ENCODE peak calls at places on chromosomes 16 and 17, in seven cellular contexts. F is A549, U is HFFc6, Y is choroid plexus epithelial cell, Z is breast epithelium, Q is GM12864, B is activated B cell treated with CpG ODN at 0.5 μM for 24 hours. M is an unnamed sample.

GRCh38 chr17:9994761-9995160 is 89.7 kb upstream of the RCVRN start:
- DNase-seq in F (no peak), U (no peak), Y (no peak), Z (no peak), Q (no peak), B (no peak), M (no peak)

GRCh38 chr16:84266451-84266850 is 26.6 kb upstream of the KCNG4 start:
- DNase-seq in F (peak), U (peak), Y (peak), Z (no peak), Q (peak), B (no peak), M (peak)

GRCh38 chr17:66464921-66465320 is 162.5 kb downstream of the PRKCA start:
- DNase-seq in F (no peak), U (no peak), Y (no peak), Z (no peak), Q (no peak), B (no peak), M (no peak)

GRCh38 chr16:85623250-85623649 is 10.1 kb downstream of the GSE1 start:
- DNase-seq in F (no peak), U (no peak), Y (no peak), Z (no peak), Q (no peak), B (no peak), M (no peak)

GRCh38 chr16:68072038-68072695 is 13.0 kb upstream of the NFATC3 start:
- DNase-seq in F (peak), U (peak), Y (peak), Z (no peak), Q (no peak), B (no peak), M (no peak)

GRCh38 chr17:51948128-51948527 is 210.4 kb downstream of the CA10 start:
- DNase-seq in F (no peak), U (no peak), Y (no peak), Z (no peak), Q (no peak), B (no peak), M (no peak)

GRCh38 chr17:11241611-11242226 is 706 bp downstream of the SHISA6 start:
- DNase-seq in F (no peak), U (no peak), Y (no peak), Z (peak), Q (no peak), B (no peak), M (no peak)

GRCh38 chr17:2560658-2561057 is 32.8 kb upstream of the PAFAH1B1 start:
- DNase-seq in F (no peak), U (no peak), Y (no peak), Z (no peak), Q (no peak), B (no peak), M (no peak)

GRCh38 chr16:15880434-15880833 is 8.0 kb downstream of the CEP20 start:
- DNase-seq in F (no peak), U (no peak), Y (no peak), Z (no peak), Q (no peak), B (no peak), M (no peak)

GRCh38 chr17:45662432-45662831 is 121.7 kb upstream of the CRHR1 start:
- DNase-seq in F (no peak), U (no peak), Y (no peak), Z (no peak), Q (no peak), B (no peak), M (no peak)

GRCh38 chr17:55783684-55784245 is 32.9 kb downstream of the PCTP start:
- DNase-seq in F (no peak), U (peak), Y (peak), Z (no peak), Q (no peak), B (no peak), M (no peak)

GRCh38 chr16:85999778-86000177 is 100.8 kb downstream of the IRF8 start:
- DNase-seq in F (no peak), U (no peak), Y (no peak), Z (no peak), Q (no peak), B (peak), M (no peak)

GRCh38 chr17:74485841-74486240 is 19.4 kb downstream of the CD300A start:
- DNase-seq in F (no peak), U (no peak), Y (no peak), Z (no peak), Q (no peak), B (no peak), M (no peak)

GRCh38 chr17:55706808-55707773 is 15.6 kb downstream of the TMEM100 start:
- DNase-seq in F (no peak), U (no peak), Y (no peak), Z (no peak), Q (no peak), B (no peak), M (no peak)

GRCh38 chr17:16649585-16649984 is 4.1 kb downstream of the ZNF624 start:
- DNase-seq in F (no peak), U (no peak), Y (no peak), Z (no peak), Q (no peak), B (no peak), M (no peak)

GRCh38 chr17:41959336-41960095 is 7.1 kb upstream of the CNP start:
- DNase-seq in F (peak), U (peak), Y (peak), Z (no peak), Q (no peak), B (no peak), M (peak)

GRCh38 chr17:30332057-30332542 is 1.8 kb downstream of the TMIGD1 start:
- DNase-seq in F (peak), U (peak), Y (peak), Z (no peak), Q (no peak), B (no peak), M (no peak)

GRCh38 chr16:54080524-54081008 is 206.0 kb downstream of the IRX3 start:
- DNase-seq in F (peak), U (peak), Y (peak), Z (peak), Q (no peak), B (no peak), M (no peak)

GRCh38 chr16:11621920-11622651 is 35.4 kb upstream of the LITAF start:
- DNase-seq in F (no peak), U (no peak), Y (no peak), Z (no peak), Q (no peak), B (peak), M (no peak)

GRCh38 chr17:1413281-1413791 is 13.3 kb upstream of the YWHAE start:
- DNase-seq in F (peak), U (peak), Y (peak), Z (no peak), Q (no peak), B (no peak), M (no peak)

GRCh38 chr17:46968224-46968834 is 10.7 kb downstream of the RPRML start:
- DNase-seq in F (no peak), U (no peak), Y (no peak), Z (no peak), Q (no peak), B (no peak), M (no peak)

GRCh38 chr17:57774872-57775271 is 29.8 kb upstream of the CCDC182 start:
- DNase-seq in F (no peak), U (no peak), Y (no peak), Z (no peak), Q (no peak), B (no peak), M (no peak)

GRCh38 chr17:77461277-77462057 is 320.7 kb downstream of the SEC14L1 start:
- DNase-seq in F (no peak), U (no peak), Y (no peak), Z (no peak), Q (no peak), B (no peak), M (no peak)

GRCh38 chr16:73020409-73020884 is 27.5 kb downstream of the ZFHX3 start:
- DNase-seq in F (peak), U (peak), Y (peak), Z (no peak), Q (no peak), B (no peak), M (no peak)

GRCh38 chr17:66829386-66829864 is 5.5 kb upstream of the CACNG5 start:
- DNase-seq in F (peak), U (peak), Y (peak), Z (no peak), Q (no peak), B (no peak), M (peak)

GRCh38 chr17:1134634-1135324 is 45.0 kb downstream of the ABR start:
- DNase-seq in F (no peak), U (no peak), Y (no peak), Z (no peak), Q (no peak), B (no peak), M (no peak)

GRCh38 chr17:45748911-45749310 is 35.2 kb upstream of the CRHR1 start:
- DNase-seq in F (no peak), U (no peak), Y (no peak), Z (no peak), Q (no peak), B (no peak), M (no peak)

GRCh38 chr16:65415460-65415859 is 293.6 kb upstream of the CDH11 start:
- DNase-seq in F (no peak), U (peak), Y (peak), Z (no peak), Q (no peak), B (no peak), M (no peak)

GRCh38 chr17:46772879-46773620 is 45.4 kb downstream of the WNT3 start:
- DNase-seq in F (no peak), U (no peak), Y (no peak), Z (no peak), Q (no peak), B (no peak), M (no peak)

GRCh38 chr16:47995354-47995753 is 160.4 kb downstream of the ABCC12 start:
- DNase-seq in F (no peak), U (no peak), Y (no peak), Z (no peak), Q (no peak), B (no peak), M (no peak)
- TF ChIP-seq CTCF in F (no peak), U (peak), Y (peak), Z (no peak), Q (peak), B (no peak), M (no peak)

GRCh38 chr17:17785407-17785806 is 51.4 kb downstream of the SREBF1 start:
- DNase-seq in F (no peak), U (no peak), Y (no peak), Z (no peak), Q (no peak), B (no peak), M (no peak)

GRCh38 chr17:17783121-17783824 is 53.5 kb downstream of the SREBF1 start:
- DNase-seq in F (no peak), U (no peak), Y (peak), Z (peak), Q (peak), B (peak), M (peak)

GRCh38 chr17:17782425-17783120 is 54.2 kb downstream of the SREBF1 start:
- DNase-seq in F (no peak), U (no peak), Y (no peak), Z (no peak), Q (no peak), B (no peak), M (no peak)

GRCh38 chr17:17783825-17784598 is 52.8 kb downstream of the SREBF1 start:
- DNase-seq in F (no peak), U (no peak), Y (peak), Z (no peak), Q (no peak), B (peak), M (peak)

GRCh38 chr17:17784599-17785264 is 52.1 kb downstream of the SREBF1 start:
- DNase-seq in F (peak), U (no peak), Y (peak), Z (no peak), Q (no peak), B (no peak), M (no peak)
- TF ChIP-seq CTCF in F (no peak), U (peak), Y (peak), Z (no peak), Q (peak), B (no peak), M (no peak)

DNA sequence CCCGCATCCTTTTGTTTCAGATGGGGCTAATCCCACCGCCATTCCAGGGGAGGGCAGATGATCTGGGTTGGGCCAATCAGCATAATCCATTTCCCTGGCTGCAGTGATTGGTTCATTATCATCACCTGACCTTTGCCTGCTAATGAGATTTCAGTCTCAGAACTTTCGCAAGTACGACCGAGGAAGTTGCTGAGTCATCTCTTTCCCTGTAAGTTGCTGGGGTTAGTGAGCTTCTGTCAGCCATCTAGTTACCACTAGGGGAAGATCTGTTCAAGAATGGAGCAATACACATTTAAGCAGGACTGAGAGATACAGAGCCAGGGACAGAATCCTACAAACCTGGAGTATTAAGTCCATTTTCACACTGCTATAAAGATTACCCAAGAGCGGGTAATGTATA is 65.3 kb upstream of the NUDT7 start:
- DNase-seq in F (peak), U (no peak), Y (peak), Z (no peak), Q (no peak), B (no peak), M (no peak)
- TF ChIP-seq CTCF in F (no peak), U (no peak), Y (peak), Z (no peak), Q (no peak), B (no peak), M (no peak)

GRCh38 chr17:37844977-37845293 is 79.3 kb upstream of the TBC1D3K start:
- DNase-seq in F (no peak), U (no peak), Y (no peak), Z (no peak), Q (no peak), B (no peak), M (no peak)
- TF ChIP-seq CTCF in F (no peak), U (peak), Y (no peak), Z (no peak), Q (no peak), B (no peak), M (no peak)

GRCh38 chr16:3589001-3589400 is 11.8 kb upstream of the NLRC3 start:
- DNase-seq in F (no peak), U (no peak), Y (no peak), Z (no peak), Q (no peak), B (no peak), M (no peak)
- TF ChIP-seq CTCF in F (no peak), U (no peak), Y (no peak), Z (no peak), Q (no peak), B (no peak), M (no peak)

GRCh38 chr17:73342549-73343167 is 30.9 kb upstream of the CDC42EP4 start:
- DNase-seq in F (peak), U (no peak), Y (peak), Z (no peak), Q (no peak), B (no peak), M (no peak)
- TF ChIP-seq CTCF in F (peak), U (peak), Y (peak), Z (no peak), Q (peak), B (no peak), M (no peak)

GRCh38 chr16:71647391-71647790 is 21.4 kb downstream of the MARVELD3 start:
- DNase-seq in F (no peak), U (no peak), Y (no peak), Z (no peak), Q (no peak), B (no peak), M (no peak)

GRCh38 chr16:71648921-71649320 is 22.9 kb downstream of the MARVELD3 start:
- DNase-seq in F (peak), U (no peak), Y (peak), Z (no peak), Q (no peak), B (no peak), M (peak)

GRCh38 chr16:71648162-71648561 is 22.2 kb downstream of the MARVELD3 start:
- DNase-seq in F (no peak), U (no peak), Y (no peak), Z (no peak), Q (no peak), B (no peak), M (no peak)

GRCh38 chr16:71645450-71645849 is 19.5 kb downstream of the MARVELD3 start:
- DNase-seq in F (peak), U (peak), Y (peak), Z (no peak), Q (no peak), B (no peak), M (no peak)
- TF ChIP-seq CTCF in F (peak), U (peak), Y (peak), Z (peak), Q (peak), B (no peak), M (peak)

DNA sequence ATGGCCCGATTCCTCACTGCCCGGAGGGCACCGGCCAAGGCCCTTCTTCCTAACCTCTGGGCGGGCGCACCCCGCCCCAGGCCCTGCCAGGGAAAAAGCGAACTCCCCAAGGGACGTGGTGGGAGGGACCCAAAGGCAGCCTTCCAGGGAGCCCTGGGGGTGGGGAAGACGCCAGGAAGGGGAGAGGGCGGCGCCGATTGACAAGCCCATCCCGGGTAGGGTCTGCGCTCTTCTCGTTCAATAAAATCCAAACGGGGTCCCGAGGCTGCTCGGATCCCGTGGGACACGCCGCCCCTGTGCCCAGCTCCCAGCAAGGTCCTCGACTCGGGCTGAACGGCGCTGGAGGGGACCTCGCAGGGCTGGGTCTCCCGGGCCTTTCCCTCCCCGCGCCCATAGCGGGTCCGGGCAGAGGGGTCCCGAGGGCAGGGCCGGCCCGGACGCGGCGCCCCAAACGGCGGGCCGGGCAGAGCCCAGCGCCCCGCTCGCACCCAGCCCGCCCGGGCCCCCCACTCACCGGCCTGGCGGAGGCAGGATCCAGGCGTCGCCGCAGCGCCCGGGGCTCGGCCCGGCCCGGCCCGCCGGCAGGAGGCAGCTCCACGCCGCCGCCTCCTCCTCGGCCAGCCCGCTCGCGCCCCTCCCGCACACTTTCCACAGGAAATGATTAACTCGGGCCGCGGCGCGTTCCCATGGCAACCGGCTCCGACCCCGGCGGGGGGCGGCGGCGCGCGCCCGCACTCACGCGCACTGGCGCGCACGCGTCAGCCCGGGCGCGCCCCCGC is at the start of gene KIFC3:
- DNase-seq in F (peak), U (peak), Y (peak), Z (no peak), Q (no peak), B (peak), M (peak)
- TF ChIP-seq CTCF in F (peak), U (peak), Y (no peak), Z (no peak), Q (no peak), B (no peak), M (no peak)

GRCh38 chr17:48376926-48377325 is 53.1 kb downstream of the SKAP1 start:
- DNase-seq in F (no peak), U (no peak), Y (no peak), Z (no peak), Q (no peak), B (no peak), M (no peak)

GRCh38 chr17:48373882-48374281 is 56.1 kb downstream of the SKAP1 start:
- DNase-seq in F (no peak), U (no peak), Y (no peak), Z (no peak), Q (no peak), B (no peak), M (no peak)

GRCh38 chr17:48375356-48375755 is 54.7 kb downstream of the SKAP1 start:
- DNase-seq in F (no peak), U (no peak), Y (peak), Z (no peak), Q (no peak), B (no peak), M (no peak)

GRCh38 chr17:48373130-48373844 is 56.7 kb downstream of the SKAP1 start:
- DNase-seq in F (no peak), U (no peak), Y (no peak), Z (no peak), Q (no peak), B (no peak), M (no peak)

DNA sequence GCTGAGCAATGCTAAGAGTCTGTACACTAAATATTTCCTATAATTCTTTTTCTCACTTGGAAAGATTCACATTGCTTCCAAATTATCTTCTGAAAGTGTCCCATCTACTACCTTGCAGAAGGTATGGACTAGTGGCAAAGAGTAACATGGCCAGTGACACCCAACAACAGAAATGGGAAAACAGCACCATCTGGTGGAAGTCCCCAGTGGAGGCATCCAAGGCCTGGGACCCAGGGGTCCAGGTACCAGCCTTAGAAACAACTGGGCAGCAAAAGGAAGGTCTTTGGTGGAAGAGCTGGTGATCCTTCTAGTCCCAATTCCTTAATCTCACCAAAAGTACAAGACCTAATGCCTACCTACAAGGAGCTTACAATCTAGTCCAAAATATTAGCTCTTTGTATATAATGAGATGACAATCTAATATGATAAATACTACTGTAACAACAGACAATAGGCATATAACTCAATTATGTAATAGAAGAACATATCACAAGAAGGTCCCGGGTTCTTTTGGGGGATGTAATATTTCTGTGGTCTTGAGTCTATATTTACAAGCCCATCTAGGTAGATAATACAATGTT is 55.3 kb downstream of the SKAP1 start:
- DNase-seq in F (peak), U (peak), Y (peak), Z (no peak), Q (peak), B (no peak), M (peak)
- TF ChIP-seq CTCF in F (peak), U (peak), Y (peak), Z (peak), Q (peak), B (no peak), M (peak)

GRCh38 chr17:71530227-71530626 is 590.6 kb upstream of the SOX9 start:
- DNase-seq in F (no peak), U (no peak), Y (no peak), Z (no peak), Q (no peak), B (no peak), M (no peak)

GRCh38 chr17:71522383-71522782 is 598.4 kb upstream of the SOX9 start:
- DNase-seq in F (no peak), U (peak), Y (no peak), Z (no peak), Q (no peak), B (no peak), M (no peak)

GRCh38 chr17:71527311-71527710 is 593.5 kb upstream of the SOX9 start:
- DNase-seq in F (no peak), U (no peak), Y (peak), Z (no peak), Q (no peak), B (no peak), M (no peak)

GRCh38 chr17:71528210-71528609 is 592.6 kb upstream of the SOX9 start:
- DNase-seq in F (no peak), U (no peak), Y (no peak), Z (no peak), Q (no peak), B (no peak), M (no peak)
- TF ChIP-seq CTCF in F (no peak), U (no peak), Y (no peak), Z (no peak), Q (no peak), B (no peak), M (no peak)

M was measured in endothelial cell.